ENCODE peak calls at places on chromosomes 13 and 19, in four cellular contexts. One of them, this sample, is unnamed.
A peak's percentile ranks its signal among the peaks of the same experiment; 100 is the strongest.

GRCh38 chr19:5062799-5063198 is 93.9 kb downstream of the KDM4B start:
- DNase-seq in A549: no peak
- DNase-seq in HepG2: no peak
- DNase-seq in WTC11: no peak
- DNase-seq in this sample: no peak

GRCh38 chr13:112066624-112067004 is 335 bp upstream of the SOX1 start:
- DNase-seq in HepG2: no peak
- DNase-seq in WTC11: peak; percentile 83
- DNase-seq in A549: no peak
- DNase-seq in this sample: no peak

GRCh38 chr19:2805991-2806649 is 13.5 kb upstream of the ZNF554 start:
- DNase-seq in A549: no peak
- DNase-seq in HepG2: no peak
- DNase-seq in WTC11: no peak
- DNase-seq in this sample: no peak

GRCh38 chr19:33206261-33207039 is 12.3 kb downstream of the LRP3 start:
- DNase-seq in WTC11: no peak
- DNase-seq in A549: no peak
- DNase-seq in HepG2: no peak
- DNase-seq in this sample: no peak

GRCh38 chr19:52941941-52942370 is 18.7 kb upstream of the ZNF888 start:
- DNase-seq in HepG2: no peak
- DNase-seq in A549: no peak
- DNase-seq in WTC11: peak; percentile 45
- DNase-seq in this sample: no peak

GRCh38 chr19:44499559-44499958 is 763 bp downstream of the ZNF180 start:
- DNase-seq in A549: no peak
- DNase-seq in HepG2: no peak
- DNase-seq in WTC11: peak; percentile 28
- DNase-seq in this sample: no peak

GRCh38 chr19:40424637-40425449 is 949 bp downstream of the SERTAD1 start:
- DNase-seq in A549: no peak
- DNase-seq in HepG2: no peak
- DNase-seq in WTC11: no peak
- DNase-seq in this sample: peak; percentile 56

GRCh38 chr13:91264484-91264883 is 83.0 kb upstream of the MIR17HG start:
- DNase-seq in HepG2: no peak
- DNase-seq in A549: no peak
- DNase-seq in WTC11: no peak
- DNase-seq in this sample: no peak

GRCh38 chr13:29901714-29902631 is 51.6 kb upstream of the UBL3 start:
- DNase-seq in HepG2: no peak
- DNase-seq in WTC11: no peak
- DNase-seq in A549: no peak
- DNase-seq in this sample: no peak

GRCh38 chr19:38538793-38539528 is 78.8 kb downstream of the MAP4K1 start:
- DNase-seq in HepG2: no peak
- DNase-seq in WTC11: no peak
- DNase-seq in A549: no peak
- DNase-seq in this sample: no peak

GRCh38 chr19:34246340-34246739 is 8.0 kb upstream of the GARRE1 start:
- DNase-seq in HepG2: no peak
- DNase-seq in WTC11: no peak
- DNase-seq in A549: no peak
- DNase-seq in this sample: no peak

GRCh38 chr13:78603240-78603947 is at the start of gene POU4F1:
- DNase-seq in HepG2: peak; percentile 72
- DNase-seq in WTC11: peak; percentile 93
- DNase-seq in A549: peak; percentile 50
- DNase-seq in this sample: peak; percentile 92

GRCh38 chr19:51461723-51462161 is 3.5 kb upstream of the SIGLEC8 start:
- DNase-seq in A549: no peak
- DNase-seq in HepG2: no peak
- DNase-seq in WTC11: no peak
- DNase-seq in this sample: no peak

GRCh38 chr19:3516675-3517207 is 10.6 kb downstream of the FZR1 start:
- DNase-seq in HepG2: no peak
- DNase-seq in A549: no peak
- DNase-seq in WTC11: no peak
- DNase-seq in this sample: no peak

GRCh38 chr13:56735537-56735942 is 405.2 kb upstream of the PRR20A start:
- DNase-seq in WTC11: peak; percentile 21
- DNase-seq in HepG2: no peak
- DNase-seq in A549: no peak
- DNase-seq in this sample: no peak

GRCh38 chr13:45372189-45373115 is 31.5 kb upstream of the TPT1 start:
- DNase-seq in HepG2: no peak
- DNase-seq in A549: no peak
- DNase-seq in WTC11: no peak
- DNase-seq in this sample: no peak

GRCh38 chr19:45693168-45693788 is 812 bp downstream of the QPCTL start:
- DNase-seq in A549: peak; percentile 94
- DNase-seq in WTC11: peak; percentile 90
- DNase-seq in HepG2: peak; percentile 64
- DNase-seq in this sample: peak; percentile 76

GRCh38 chr13:21757721-21758120 is 86.8 kb downstream of the FGF9 start:
- DNase-seq in HepG2: no peak
- DNase-seq in A549: no peak
- DNase-seq in WTC11: no peak
- DNase-seq in this sample: no peak

GRCh38 chr19:13162749-13163608 is 12.8 kb downstream of the IER2 start:
- DNase-seq in HepG2: peak; percentile 98
- DNase-seq in A549: no peak
- DNase-seq in WTC11: peak; percentile 96
- DNase-seq in this sample: peak; percentile 94

GRCh38 chr19:4130635-4131438 is 6.9 kb upstream of the MAP2K2 start:
- DNase-seq in A549: peak; percentile 57
- DNase-seq in WTC11: no peak
- DNase-seq in HepG2: peak; percentile 93
- DNase-seq in this sample: peak; percentile 63

GRCh38 chr19:17977073-17977472 is 10.2 kb downstream of the KCNN1 start:
- DNase-seq in A549: no peak
- DNase-seq in HepG2: no peak
- DNase-seq in WTC11: no peak
- DNase-seq in this sample: no peak

GRCh38 chr19:30167206-30167903 is 204.8 kb upstream of the ZNF536 start:
- DNase-seq in A549: no peak
- DNase-seq in HepG2: no peak
- DNase-seq in WTC11: no peak
- DNase-seq in this sample: no peak

GRCh38 chr19:12838182-12838890 is at the start of gene MAST1:
- DNase-seq in WTC11: peak; percentile 74
- DNase-seq in HepG2: no peak
- DNase-seq in A549: no peak
- DNase-seq in this sample: peak; percentile 81

GRCh38 chr19:33798701-33799111 is 2.0 kb downstream of the KCTD15 start:
- DNase-seq in A549: no peak
- DNase-seq in WTC11: no peak
- DNase-seq in HepG2: no peak
- DNase-seq in this sample: no peak

GRCh38 chr19:2922987-2923386 is 21.8 kb downstream of the ZNF77 start:
- DNase-seq in WTC11: no peak
- DNase-seq in A549: no peak
- DNase-seq in HepG2: peak; percentile 52
- DNase-seq in this sample: peak; percentile 36

GRCh38 chr13:42812311-42812710 is 30.9 kb downstream of the FAM216B start:
- DNase-seq in WTC11: no peak
- DNase-seq in A549: no peak
- DNase-seq in HepG2: no peak
- DNase-seq in this sample: no peak

GRCh38 chr13:44906758-44907157 is 82.5 kb downstream of the NUFIP1 start:
- DNase-seq in HepG2: no peak
- DNase-seq in A549: no peak
- DNase-seq in WTC11: no peak
- DNase-seq in this sample: no peak

GRCh38 chr13:44004881-44005280 is 125.2 kb downstream of the LACC1 start:
- DNase-seq in WTC11: no peak
- DNase-seq in HepG2: no peak
- DNase-seq in A549: no peak
- DNase-seq in this sample: no peak

GRCh38 chr19:15299568-15300409 is 32.5 kb downstream of the BRD4 start:
- DNase-seq in WTC11: no peak
- DNase-seq in A549: no peak
- DNase-seq in HepG2: no peak
- DNase-seq in this sample: no peak

GRCh38 chr13:27263438-27263837 is 7.2 kb upstream of the RASL11A start:
- DNase-seq in A549: no peak
- DNase-seq in HepG2: no peak
- DNase-seq in WTC11: no peak
- DNase-seq in this sample: no peak

GRCh38 chr13:98202026-98202425 is 25.0 kb upstream of the RNF113B start:
- DNase-seq in HepG2: peak; percentile 59
- DNase-seq in WTC11: no peak
- DNase-seq in A549: no peak
- DNase-seq in this sample: no peak

DNA sequence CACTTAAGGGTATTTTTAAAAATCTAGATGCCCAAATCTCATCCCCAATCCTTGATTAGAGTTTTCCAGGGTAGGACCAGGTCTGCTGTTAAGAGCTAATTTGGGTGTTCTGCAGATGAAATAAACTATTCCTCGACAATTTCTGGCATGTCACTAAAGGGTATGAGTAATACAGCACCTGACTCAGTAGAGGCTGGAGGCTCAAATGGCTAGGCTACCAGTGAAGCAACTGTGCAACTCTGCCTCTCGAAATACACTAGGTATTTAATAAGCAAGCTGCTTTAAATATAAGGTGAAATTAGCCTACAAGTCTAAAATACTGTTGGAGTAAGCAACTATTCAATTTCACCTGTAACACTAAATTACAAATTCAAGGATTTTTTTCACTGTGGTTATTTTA is 1.5 kb downstream of the RNF6 start:
- DNase-seq in A549: no peak
- DNase-seq in HepG2: no peak
- DNase-seq in WTC11: no peak
- DNase-seq in this sample: no peak
- TF ChIP-seq HMGXB4 in A549: no peak
- TF ChIP-seq HMGXB4 in HepG2: no peak
- TF ChIP-seq HMGXB4 in WTC11: no peak
- TF ChIP-seq HMGXB4 in this sample: no peak

DNA sequence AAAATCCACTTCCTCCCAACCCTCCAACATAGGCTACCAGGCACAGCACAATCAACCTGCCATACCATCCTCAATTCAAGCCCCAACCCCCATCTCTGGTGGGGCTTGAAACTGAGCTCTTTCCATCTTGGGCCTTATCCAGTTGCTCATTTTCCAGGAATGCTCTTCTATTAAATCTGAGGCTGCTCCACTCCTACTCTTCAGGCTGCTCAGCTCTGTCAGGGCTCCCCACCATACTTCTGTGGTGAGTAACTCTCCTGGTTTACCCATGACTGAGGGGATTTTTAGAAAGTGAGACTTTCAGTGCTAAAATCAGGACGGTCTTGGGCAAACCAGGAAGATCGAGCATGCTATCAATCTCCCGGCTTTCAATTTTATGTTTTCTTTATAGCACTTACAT is 512.8 kb downstream of the LMO7 start:
- DNase-seq in HepG2: no peak
- DNase-seq in A549: no peak
- DNase-seq in WTC11: no peak
- DNase-seq in this sample: no peak
- TF ChIP-seq HMGXB4 in HepG2: no peak
- TF ChIP-seq HMGXB4 in A549: no peak
- TF ChIP-seq HMGXB4 in WTC11: no peak
- TF ChIP-seq HMGXB4 in this sample: no peak

GRCh38 chr19:57099199-57099661 is 20.6 kb upstream of the USP29 start:
- DNase-seq in HepG2: peak; percentile 49
- DNase-seq in WTC11: peak; percentile 84
- DNase-seq in A549: peak; percentile 33
- DNase-seq in this sample: peak; percentile 49
- TF ChIP-seq HMGXB4 in HepG2: peak; percentile 85
- TF ChIP-seq HMGXB4 in WTC11: peak; percentile 31
- TF ChIP-seq HMGXB4 in A549: no peak
- TF ChIP-seq HMGXB4 in this sample: no peak

GRCh38 chr13:109785892-109786450 is 412 bp downstream of the IRS2 start:
- DNase-seq in WTC11: no peak
- DNase-seq in A549: no peak
- DNase-seq in HepG2: no peak
- DNase-seq in this sample: peak; percentile 47

GRCh38 chr13:109785141-109785891 is 1.1 kb downstream of the IRS2 start:
- DNase-seq in A549: no peak
- DNase-seq in WTC11: peak; percentile 52
- DNase-seq in HepG2: no peak
- DNase-seq in this sample: no peak

GRCh38 chr13:109783815-109784589 is 2.4 kb downstream of the IRS2 start:
- DNase-seq in HepG2: no peak
- DNase-seq in WTC11: peak; percentile 32
- DNase-seq in A549: no peak
- DNase-seq in this sample: no peak

GRCh38 chr13:109783447-109783814 is 3.0 kb downstream of the IRS2 start:
- DNase-seq in WTC11: peak; percentile 75
- DNase-seq in A549: no peak
- DNase-seq in HepG2: no peak
- DNase-seq in this sample: no peak

GRCh38 chr13:109784590-109785140 is 1.7 kb downstream of the IRS2 start:
- DNase-seq in HepG2: no peak
- DNase-seq in A549: no peak
- DNase-seq in WTC11: peak; percentile 83
- DNase-seq in this sample: no peak
- TF ChIP-seq HMGXB4 in HepG2: no peak
- TF ChIP-seq HMGXB4 in A549: no peak
- TF ChIP-seq HMGXB4 in WTC11: peak; percentile 62
- TF ChIP-seq HMGXB4 in this sample: no peak

DNA sequence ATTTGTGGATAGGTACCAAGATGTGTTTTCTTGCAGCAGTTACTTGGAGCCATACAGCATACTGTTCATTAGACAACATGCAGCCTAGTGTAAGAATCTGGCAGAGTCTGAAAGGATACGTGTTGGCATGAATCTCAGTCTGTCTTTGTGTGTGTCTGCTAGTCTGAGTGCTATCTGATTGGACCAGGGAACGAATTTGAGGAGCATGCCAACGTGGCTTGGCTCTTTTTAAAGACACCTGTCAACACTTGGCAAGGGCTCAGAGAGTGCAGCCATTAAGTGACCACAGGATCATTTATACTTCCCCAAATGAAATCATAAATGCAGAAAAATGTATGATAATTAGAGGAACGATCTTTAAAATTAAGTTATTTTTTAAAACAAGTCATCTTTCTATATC is 27.6 kb upstream of the ATXN8OS start:
- DNase-seq in A549: no peak
- DNase-seq in WTC11: no peak
- DNase-seq in HepG2: no peak
- DNase-seq in this sample: no peak
- TF ChIP-seq HMGXB4 in A549: no peak
- TF ChIP-seq HMGXB4 in WTC11: no peak
- TF ChIP-seq HMGXB4 in HepG2: no peak
- TF ChIP-seq HMGXB4 in this sample: no peak

This sample was measured in K562.